ENCODE peak calls at places on chromosomes 3 and 15, in eight cellular contexts. U is A549, S is heart left ventricle, O is transverse colon, B is esophagus muscularis mucosa, N is sigmoid colon, E is breast epithelium, K is H1. P is an unnamed sample.

GRCh38 chr3:161348791-161349400 is 22.4 kb downstream of the SPTSSB start:
- DNase-seq in U (no peak), S (no peak), O (no peak), B (no peak), N (no peak), E (no peak), K (no peak), P (no peak)

GRCh38 chr15:50049871-50050270 is 69.2 kb downstream of the ATP8B4 start:
- DNase-seq in U (peak; percentile 16), S (no peak), O (no peak), B (no peak), N (no peak), E (no peak), K (no peak), P (no peak)

GRCh38 chr3:49173792-49174170 is 2.4 kb downstream of the KLHDC8B start:
- DNase-seq in U (no peak), S (no peak), O (no peak), B (no peak), N (no peak), E (no peak), K (no peak), P (no peak)

GRCh38 chr15:66287461-66288055 is 5.8 kb upstream of the DIS3L start:
- DNase-seq in U (peak; percentile 37), S (no peak), O (no peak), B (no peak), N (no peak), E (no peak), K (no peak), P (no peak)

GRCh38 chr3:195715583-195716266 is 5.1 kb upstream of the MUC20 start:
- DNase-seq in U (peak; percentile 79), S (peak; percentile 17), O (peak; percentile 37), B (no peak), N (no peak), E (no peak), K (no peak), P (peak; percentile 72)

GRCh38 chr15:62625421-62626033 is 417.0 kb upstream of the TPM1 start:
- DNase-seq in U (no peak), S (no peak), O (no peak), B (no peak), N (no peak), E (no peak), K (no peak), P (no peak)

GRCh38 chr15:100926258-100926657 is 7.1 kb downstream of the LRRK1 start:
- DNase-seq in U (peak; percentile 40), S (no peak), O (no peak), B (peak; percentile 70), N (no peak), E (no peak), K (peak; percentile 69), P (no peak)

GRCh38 chr3:32413845-32414526 is 22.3 kb downstream of the CMTM7 start:
- DNase-seq in U (no peak), S (no peak), O (no peak), B (no peak), N (no peak), E (no peak), K (no peak), P (no peak)

GRCh38 chr3:16069149-16069922 is 105.1 kb upstream of the GALNT15 start:
- DNase-seq in U (peak; percentile 93), S (no peak), O (no peak), B (no peak), N (no peak), E (no peak), K (no peak), P (no peak)

GRCh38 chr3:143360244-143360643 is 240.7 kb downstream of the CHST2 start:
- DNase-seq in U (no peak), S (no peak), O (no peak), B (no peak), N (no peak), E (no peak), K (no peak), P (no peak)

GRCh38 chr3:154971771-154972326 is 108.3 kb upstream of the MME start:
- DNase-seq in U (peak; percentile 1), S (no peak), O (no peak), B (no peak), N (no peak), E (peak; percentile 71), K (no peak), P (no peak)

GRCh38 chr15:77634266-77634962 is 1.7 kb upstream of the LINGO1 start:
- DNase-seq in U (peak; percentile 84), S (peak; percentile 78), O (peak; percentile 83), B (no peak), N (peak; percentile 75), E (no peak), K (peak; percentile 93), P (peak; percentile 59)

GRCh38 chr3:96756516-96756915 is 57.9 kb upstream of the EPHA6 start:
- DNase-seq in U (no peak), S (no peak), O (no peak), B (no peak), N (no peak), E (no peak), K (no peak), P (no peak)

GRCh38 chr3:46930176-46930944 is 46.2 kb downstream of the CCDC12 start:
- DNase-seq in U (no peak), S (no peak), O (no peak), B (no peak), N (peak; percentile 61), E (no peak), K (no peak), P (peak; percentile 53)

GRCh38 chr3:71166839-71167238 is 416.7 kb downstream of the FOXP1 start:
- DNase-seq in U (no peak), S (no peak), O (no peak), B (no peak), N (no peak), E (no peak), K (no peak), P (no peak)

DNA sequence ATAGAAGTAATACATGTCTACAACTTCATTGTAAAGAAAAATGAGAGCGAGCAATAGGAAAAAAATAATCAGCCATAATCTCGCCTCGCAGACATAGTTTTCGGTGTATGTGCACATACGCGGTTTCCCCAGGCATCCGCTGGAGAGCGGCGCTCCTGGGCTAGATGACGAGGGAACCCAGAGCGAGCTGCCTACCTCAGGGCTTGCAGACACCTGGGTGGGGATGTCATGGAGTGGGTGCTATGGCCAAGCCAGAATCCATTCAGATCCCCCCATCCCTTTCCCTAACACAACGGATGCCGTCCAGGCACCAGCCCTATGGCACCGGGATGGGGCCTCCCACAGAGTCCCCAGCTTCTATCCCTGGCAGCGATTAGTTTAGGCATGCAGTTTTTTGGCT is 4.5 kb upstream of the CFAP100 start:
- DNase-seq in U (no peak), S (no peak), O (no peak), B (no peak), N (peak; percentile 61), E (no peak), K (no peak), P (peak; percentile 41)
- TF ChIP-seq POLR2A in U (no peak), S (no peak), O (no peak), B (no peak), N (no peak), E (no peak), K (no peak), P (no peak)

GRCh38 chr15:74422370-74422722 is 11.4 kb downstream of the SEMA7A start:
- DNase-seq in U (no peak), S (no peak), O (no peak), B (no peak), N (no peak), E (no peak), K (no peak), P (no peak)
- H3K27ac ChIP-seq in U (peak overlapping the region; percentile 71), S (no peak overlapping the region), O (no peak overlapping the region), B (no peak overlapping the region), N (peak overlapping the region; percentile 16), E (peak overlapping the region; percentile 77), K (no peak overlapping the region), P (no peak overlapping the region)

DNA sequence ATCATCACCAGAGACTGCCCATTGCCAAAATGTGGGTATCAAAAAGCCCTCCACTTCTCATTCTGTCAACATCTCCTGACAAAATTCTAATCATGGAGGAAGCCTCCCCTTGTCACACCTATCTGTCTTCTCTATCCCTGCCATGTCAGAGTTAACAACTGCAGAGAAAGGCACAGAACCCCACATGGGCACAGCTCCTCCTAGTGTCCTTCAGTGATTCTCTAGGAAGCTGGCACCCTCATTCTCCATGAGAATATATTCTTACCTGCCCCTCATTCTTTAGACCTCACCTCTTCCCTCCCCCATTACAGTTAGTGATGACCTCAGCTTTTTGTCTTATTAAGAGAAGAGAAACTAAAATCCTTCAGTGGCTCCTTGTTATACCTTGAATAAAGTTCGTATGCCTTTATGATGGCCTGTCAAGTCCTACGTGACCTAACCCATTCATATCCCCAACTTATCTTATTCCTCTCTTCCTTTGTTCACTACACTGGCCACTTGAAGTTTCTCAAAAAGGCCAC is 44.6 kb downstream of the NME9 start:
- DNase-seq in U (no peak), S (no peak), O (no peak), B (no peak), N (no peak), E (no peak), K (peak; percentile 38), P (no peak)
- TF ChIP-seq CTCF in U (no peak), S (no peak), O (no peak), B (no peak), N (no peak), E (no peak), K (peak; percentile 26), P (no peak)

GRCh38 chr3:171778493-171778892 is 31.8 kb downstream of the PLD1 start:
- DNase-seq in U (no peak), S (no peak), O (no peak), B (no peak), N (no peak), E (no peak), K (no peak), P (no peak)

GRCh38 chr3:171776411-171776810 is 33.9 kb downstream of the PLD1 start:
- DNase-seq in U (no peak), S (no peak), O (no peak), B (no peak), N (no peak), E (peak; percentile 63), K (no peak), P (no peak)

GRCh38 chr3:171777608-171777995 is 32.7 kb downstream of the PLD1 start:
- DNase-seq in U (no peak), S (no peak), O (no peak), B (no peak), N (no peak), E (no peak), K (no peak), P (no peak)

GRCh38 chr3:171775943-171776342 is 34.3 kb downstream of the PLD1 start:
- DNase-seq in U (no peak), S (no peak), O (no peak), B (no peak), N (no peak), E (no peak), K (no peak), P (no peak)

DNA sequence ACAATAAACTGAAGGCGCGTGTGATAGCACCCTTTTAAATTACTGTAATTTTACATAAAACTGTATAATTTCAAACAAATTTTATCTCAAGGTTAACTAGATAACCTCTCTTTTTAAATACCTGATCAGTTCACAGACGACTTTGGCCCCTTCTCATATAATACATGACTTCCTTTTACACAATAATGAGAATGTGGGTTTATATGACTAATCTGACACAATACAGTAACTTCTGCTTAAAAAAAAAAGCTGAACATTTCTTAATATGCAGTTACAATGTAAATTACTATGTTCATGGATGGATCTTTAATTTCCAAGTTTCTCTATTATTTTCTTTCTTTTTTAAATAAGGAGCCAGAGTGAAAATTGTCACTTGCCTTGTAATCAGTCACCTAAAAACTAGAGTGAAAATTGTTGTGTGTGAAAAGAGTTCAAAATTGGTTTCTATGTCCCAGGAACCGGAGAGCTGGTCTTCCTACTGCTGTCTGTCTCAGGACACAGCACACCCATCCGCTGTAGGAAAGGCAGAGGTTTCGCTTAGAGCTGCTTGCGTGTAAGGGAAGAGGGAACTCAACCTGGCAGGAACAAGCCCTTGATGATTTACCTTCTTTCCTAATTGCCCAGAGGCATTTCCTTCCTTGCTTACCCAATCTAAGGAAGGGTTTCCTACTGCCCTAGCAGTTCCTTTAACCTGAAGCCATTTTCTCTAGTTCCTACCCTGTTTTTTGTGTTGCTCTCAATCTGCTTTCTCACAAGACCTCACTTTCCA is 33.3 kb downstream of the PLD1 start:
- DNase-seq in U (no peak), S (no peak), O (no peak), B (no peak), N (no peak), E (no peak), K (no peak), P (no peak)
- TF ChIP-seq POLR2A in U (no peak), S (no peak), O (no peak), B (no peak), N (no peak), E (no peak), K (no peak), P (no peak)

P was measured in Peyer's patch.